ENCODE peak calls at places on chromosomes 7 and 10, in four cellular contexts. One of them, this sample, is unnamed.

GRCh38 chr7:121279060-121279620 is 49.7 kb upstream of the WNT16 start:
- DNase-seq in right cardiac atrium: no peak
- DNase-seq in NCI-H2029: no peak
- DNase-seq in cardiac fibroblast: peak
- DNase-seq in this sample: no peak

GRCh38 chr7:46393142-46393541 is 472.1 kb upstream of the IGFBP3 start:
- DNase-seq in right cardiac atrium: no peak
- DNase-seq in NCI-H2029: no peak
- DNase-seq in cardiac fibroblast: peak
- DNase-seq in this sample: peak

GRCh38 chr10:114703377-114704125 is 45.5 kb upstream of the ABLIM1 start:
- DNase-seq in right cardiac atrium: no peak
- DNase-seq in NCI-H2029: no peak
- DNase-seq in cardiac fibroblast: peak
- DNase-seq in this sample: no peak

GRCh38 chr7:2260820-2261219 is 18.8 kb downstream of the NUDT1 start:
- DNase-seq in right cardiac atrium: no peak
- DNase-seq in NCI-H2029: peak
- DNase-seq in cardiac fibroblast: no peak
- DNase-seq in this sample: no peak

GRCh38 chr7:37369904-37370303 is 78.8 kb downstream of the ELMO1 start:
- DNase-seq in right cardiac atrium: no peak
- DNase-seq in NCI-H2029: no peak
- DNase-seq in cardiac fibroblast: no peak
- DNase-seq in this sample: no peak

GRCh38 chr10:43136995-43137700 is 1.1 kb upstream of the CSGALNACT2 start:
- DNase-seq in right cardiac atrium: no peak
- DNase-seq in NCI-H2029: no peak
- DNase-seq in cardiac fibroblast: peak
- DNase-seq in this sample: peak

GRCh38 chr10:8639601-8640000 is 585.1 kb downstream of the GATA3 start:
- DNase-seq in right cardiac atrium: no peak
- DNase-seq in NCI-H2029: no peak
- DNase-seq in cardiac fibroblast: no peak
- DNase-seq in this sample: no peak

GRCh38 chr10:102962259-102962658 is 44.2 kb downstream of the CNNM2 start:
- DNase-seq in right cardiac atrium: no peak
- DNase-seq in NCI-H2029: no peak
- DNase-seq in cardiac fibroblast: no peak
- DNase-seq in this sample: no peak

GRCh38 chr7:123612024-123612423 is 10.4 kb downstream of the ASB15 start:
- DNase-seq in right cardiac atrium: no peak
- DNase-seq in NCI-H2029: no peak
- DNase-seq in cardiac fibroblast: no peak
- DNase-seq in this sample: no peak

GRCh38 chr10:124092270-124093075 is 925 bp downstream of the CHST15 start:
- DNase-seq in right cardiac atrium: peak
- DNase-seq in NCI-H2029: no peak
- DNase-seq in cardiac fibroblast: peak
- DNase-seq in this sample: peak

GRCh38 chr7:150432915-150433892 is 17.2 kb upstream of the GIMAP8 start:
- DNase-seq in right cardiac atrium: no peak
- DNase-seq in NCI-H2029: no peak
- DNase-seq in cardiac fibroblast: no peak
- DNase-seq in this sample: no peak

GRCh38 chr10:24034571-24034970 is 174.4 kb upstream of the KIAA1217 start:
- DNase-seq in right cardiac atrium: no peak
- DNase-seq in NCI-H2029: no peak
- DNase-seq in cardiac fibroblast: no peak
- DNase-seq in this sample: no peak

GRCh38 chr10:43375401-43376020 is 4.1 kb downstream of the FXYD4 start:
- DNase-seq in right cardiac atrium: no peak
- DNase-seq in NCI-H2029: no peak
- DNase-seq in cardiac fibroblast: no peak
- DNase-seq in this sample: no peak

GRCh38 chr7:107920048-107920772 is 29.2 kb downstream of the DLD start:
- DNase-seq in right cardiac atrium: no peak
- DNase-seq in NCI-H2029: peak
- DNase-seq in cardiac fibroblast: peak
- DNase-seq in this sample: no peak

GRCh38 chr10:34666008-34666700 is 148.9 kb downstream of the PARD3 start:
- DNase-seq in right cardiac atrium: no peak
- DNase-seq in NCI-H2029: no peak
- DNase-seq in cardiac fibroblast: peak
- DNase-seq in this sample: peak

GRCh38 chr7:141693082-141693481 is 8.9 kb downstream of the DENND11 start:
- DNase-seq in right cardiac atrium: no peak
- DNase-seq in NCI-H2029: no peak
- DNase-seq in cardiac fibroblast: no peak
- DNase-seq in this sample: no peak

GRCh38 chr10:100148353-100149211 is 37.2 kb downstream of the ERLIN1 start:
- DNase-seq in right cardiac atrium: no peak
- DNase-seq in NCI-H2029: no peak
- DNase-seq in cardiac fibroblast: peak
- DNase-seq in this sample: peak

GRCh38 chr7:128932862-128933821 is 4.6 kb upstream of the IRF5 start:
- DNase-seq in right cardiac atrium: no peak
- DNase-seq in NCI-H2029: no peak
- DNase-seq in cardiac fibroblast: peak
- DNase-seq in this sample: no peak

GRCh38 chr10:13453896-13454295 is 74.9 kb downstream of the BEND7 start:
- DNase-seq in right cardiac atrium: no peak
- DNase-seq in NCI-H2029: no peak
- DNase-seq in cardiac fibroblast: no peak
- DNase-seq in this sample: no peak

GRCh38 chr10:76874151-76874550 is 763.5 kb downstream of the KCNMA1 start:
- DNase-seq in right cardiac atrium: no peak
- DNase-seq in NCI-H2029: no peak
- DNase-seq in cardiac fibroblast: peak
- DNase-seq in this sample: peak